ENCODE peak calls at places on chromosomes 7 and 10, in six cellular contexts. J is IMR-90, F is transverse colon, V is HCT116, X is prostate gland, N is endothelial cell of umbilical vein. W is an unnamed sample.

GRCh38 chr7:39493929-39494328 is 72.3 kb upstream of the YAE1 start:
- DNase-seq in J (no peak), F (no peak), V (no peak), X (no peak), N (no peak), W (no peak)

GRCh38 chr7:152492952-152493351 is 57.1 kb upstream of the KMT2C start:
- DNase-seq in J (no peak), F (no peak), V (no peak), X (no peak), N (no peak), W (no peak)

GRCh38 chr7:101231644-101232043 is 6.0 kb downstream of the CLDN15 start:
- DNase-seq in J (no peak), F (no peak), V (no peak), X (no peak), N (peak; percentile 24), W (no peak)

GRCh38 chr7:116582164-116582732 is 57.4 kb downstream of the CAV1 start:
- DNase-seq in J (peak; percentile 74), F (no peak), V (no peak), X (no peak), N (peak; percentile 94), W (no peak)

GRCh38 chr7:45053401-45053800 is 35.4 kb downstream of the NACAD start:
- DNase-seq in J (no peak), F (no peak), V (no peak), X (no peak), N (no peak), W (no peak)

GRCh38 chr7:155230169-155230593 is 67.5 kb upstream of the INSIG1 start:
- DNase-seq in J (peak; percentile 99), F (no peak), V (peak; percentile 96), X (peak; percentile 48), N (no peak), W (no peak)

GRCh38 chr10:63711361-63711760 is 190.2 kb downstream of the REEP3 start:
- DNase-seq in J (no peak), F (no peak), V (no peak), X (peak; percentile 53), N (peak; percentile 59), W (no peak)

GRCh38 chr7:69858471-69858870 is 260.2 kb downstream of the AUTS2 start:
- DNase-seq in J (no peak), F (no peak), V (no peak), X (no peak), N (no peak), W (no peak)

GRCh38 chr7:23469150-23469960 is 936 bp downstream of the IGF2BP3 start:
- DNase-seq in J (no peak), F (no peak), V (no peak), X (no peak), N (peak; percentile 49), W (no peak)

GRCh38 chr7:130490287-130490686 is 1.6 kb upstream of the MEST start:
- DNase-seq in J (no peak), F (no peak), V (no peak), X (no peak), N (peak; percentile 15), W (no peak)

GRCh38 chr7:24945899-24946298 is 34.1 kb downstream of the OSBPL3 start:
- DNase-seq in J (no peak), F (no peak), V (no peak), X (no peak), N (no peak), W (no peak)

GRCh38 chr7:28292826-28293528 is 112.4 kb upstream of the JAZF1 start:
- DNase-seq in J (no peak), F (no peak), V (no peak), X (no peak), N (peak; percentile 4), W (no peak)

GRCh38 chr7:105799677-105800076 is 76.7 kb downstream of the ATXN7L1 start:
- DNase-seq in J (peak; percentile 28), F (no peak), V (no peak), X (no peak), N (no peak), W (no peak)

GRCh38 chr7:80941206-80941758 is 22.4 kb upstream of the SEMA3C start:
- DNase-seq in J (peak; percentile 75), F (no peak), V (no peak), X (no peak), N (no peak), W (no peak)

GRCh38 chr7:7104971-7105370 is 77.4 kb upstream of the C1GALT1 start:
- DNase-seq in J (no peak), F (no peak), V (no peak), X (no peak), N (no peak), W (no peak)

GRCh38 chr7:92557249-92557648 is 28.7 kb downstream of the RBM48 start:
- DNase-seq in J (no peak), F (no peak), V (no peak), X (no peak), N (no peak), W (no peak)

GRCh38 chr7:155733582-155734444 is 78.5 kb downstream of the SHH start:
- DNase-seq in J (no peak), F (no peak), V (no peak), X (no peak), N (no peak), W (no peak)

GRCh38 chr7:155097338-155097737 is 27.2 kb downstream of the HTR5A start:
- DNase-seq in J (no peak), F (no peak), V (no peak), X (no peak), N (no peak), W (no peak)

GRCh38 chr10:23095966-23096813 is 811 bp downstream of the MSRB2 start:
- DNase-seq in J (peak; percentile 58), F (peak; percentile 48), V (no peak), X (peak; percentile 53), N (peak; percentile 59), W (peak; percentile 70)

GRCh38 chr7:69677905-69678793 is 79.9 kb downstream of the AUTS2 start:
- DNase-seq in J (no peak), F (no peak), V (no peak), X (peak; percentile 21), N (no peak), W (no peak)

GRCh38 chr7:25028370-25028971 is 48.5 kb upstream of the OSBPL3 start:
- DNase-seq in J (peak; percentile 96), F (no peak), V (no peak), X (no peak), N (peak; percentile 78), W (no peak)

GRCh38 chr10:77629775-77630565 is 7.6 kb downstream of the KCNMA1 start:
- DNase-seq in J (peak; percentile 36), F (no peak), V (no peak), X (no peak), N (no peak), W (no peak)

GRCh38 chr10:130761896-130762295 is 549.6 kb downstream of the TCERG1L start:
- DNase-seq in J (no peak), F (no peak), V (no peak), X (no peak), N (no peak), W (no peak)

DNA sequence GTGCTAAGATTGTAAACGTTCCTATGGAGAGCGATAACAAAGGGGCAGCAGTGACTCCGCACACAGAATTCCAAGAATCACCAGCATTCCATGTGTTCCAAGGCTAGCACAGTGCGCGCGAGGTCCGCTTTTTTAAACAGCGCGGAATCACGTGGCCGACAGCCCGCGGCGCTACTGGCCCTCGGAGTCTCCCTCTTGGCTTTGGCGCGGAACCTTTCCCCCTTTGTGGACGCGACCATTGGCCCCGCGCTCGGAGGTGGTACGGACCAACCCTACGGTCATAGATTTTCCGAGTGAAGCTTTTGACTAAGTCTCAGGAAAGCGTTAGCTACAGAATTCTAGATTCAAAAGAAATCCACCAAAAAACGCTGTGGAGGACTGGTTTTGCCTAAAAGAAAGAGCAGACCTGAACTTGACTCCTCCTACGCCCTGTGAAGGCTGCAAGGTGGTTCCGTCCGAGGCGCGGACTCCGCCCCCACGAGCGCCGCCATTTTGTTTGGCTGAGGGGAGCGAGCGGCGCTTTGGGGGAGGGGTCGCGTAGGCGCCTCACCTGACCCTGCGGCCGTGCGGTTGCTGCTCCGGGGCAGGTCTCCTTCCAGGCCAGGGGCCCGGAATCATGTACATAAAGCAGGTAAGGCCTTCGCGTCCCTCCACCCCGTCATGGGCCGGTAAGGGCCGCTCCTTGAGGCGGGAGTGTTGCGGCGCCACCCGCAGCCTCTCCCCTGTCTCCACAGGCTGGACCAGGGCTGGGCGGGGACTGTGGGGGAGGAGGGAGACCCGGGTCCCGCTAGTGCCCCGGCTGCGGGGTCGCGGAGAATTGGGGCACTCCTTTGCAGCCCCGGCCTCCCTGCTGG is at the start of gene SMC3:
- DNase-seq in J (peak; percentile 96), F (peak; percentile 91), V (peak; percentile 96), X (peak; percentile 83), N (peak; percentile 96), W (peak; percentile 89)
- TF ChIP-seq POLR2A in J (no peak), F (peak; percentile 52), V (peak; percentile 98), X (peak; percentile 30), N (peak; percentile 61), W (peak; percentile 42)

DNA sequence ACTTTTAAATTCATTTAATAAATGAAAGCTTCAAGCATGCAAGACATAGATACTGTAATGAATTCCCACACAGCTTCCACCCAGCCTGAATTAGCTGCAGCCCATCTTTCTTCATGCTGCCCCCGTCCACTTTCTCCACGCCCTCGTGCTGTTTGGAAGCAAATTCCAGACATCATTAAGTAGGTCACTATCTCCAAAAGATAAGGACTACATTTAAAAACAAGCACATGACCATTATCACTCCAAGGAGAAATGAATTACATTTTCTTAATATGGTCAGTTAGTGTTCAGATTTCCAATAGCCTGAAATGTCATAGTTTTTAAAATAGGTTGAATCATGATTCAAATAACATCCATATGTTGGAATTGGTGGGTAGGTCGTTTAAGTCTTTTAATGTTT is 24.3 kb downstream of the LMTK2 start:
- DNase-seq in J (no peak), F (no peak), V (no peak), X (no peak), N (no peak), W (no peak)
- H3K27ac ChIP-seq in J (no peak overlapping the region), F (peak overlapping the region; percentile 80), V (no peak overlapping the region), X (no peak overlapping the region), N (peak overlapping the region; percentile 64), W (peak overlapping the region; percentile 46)

GRCh38 chr7:151131284-151131621 is 36.2 kb downstream of the GBX1 start:
- DNase-seq in J (no peak), F (no peak), V (no peak), X (no peak), N (no peak), W (no peak)
- TF ChIP-seq POLR2A in J (no peak), F (no peak), V (no peak), X (no peak), N (no peak), W (no peak)

DNA sequence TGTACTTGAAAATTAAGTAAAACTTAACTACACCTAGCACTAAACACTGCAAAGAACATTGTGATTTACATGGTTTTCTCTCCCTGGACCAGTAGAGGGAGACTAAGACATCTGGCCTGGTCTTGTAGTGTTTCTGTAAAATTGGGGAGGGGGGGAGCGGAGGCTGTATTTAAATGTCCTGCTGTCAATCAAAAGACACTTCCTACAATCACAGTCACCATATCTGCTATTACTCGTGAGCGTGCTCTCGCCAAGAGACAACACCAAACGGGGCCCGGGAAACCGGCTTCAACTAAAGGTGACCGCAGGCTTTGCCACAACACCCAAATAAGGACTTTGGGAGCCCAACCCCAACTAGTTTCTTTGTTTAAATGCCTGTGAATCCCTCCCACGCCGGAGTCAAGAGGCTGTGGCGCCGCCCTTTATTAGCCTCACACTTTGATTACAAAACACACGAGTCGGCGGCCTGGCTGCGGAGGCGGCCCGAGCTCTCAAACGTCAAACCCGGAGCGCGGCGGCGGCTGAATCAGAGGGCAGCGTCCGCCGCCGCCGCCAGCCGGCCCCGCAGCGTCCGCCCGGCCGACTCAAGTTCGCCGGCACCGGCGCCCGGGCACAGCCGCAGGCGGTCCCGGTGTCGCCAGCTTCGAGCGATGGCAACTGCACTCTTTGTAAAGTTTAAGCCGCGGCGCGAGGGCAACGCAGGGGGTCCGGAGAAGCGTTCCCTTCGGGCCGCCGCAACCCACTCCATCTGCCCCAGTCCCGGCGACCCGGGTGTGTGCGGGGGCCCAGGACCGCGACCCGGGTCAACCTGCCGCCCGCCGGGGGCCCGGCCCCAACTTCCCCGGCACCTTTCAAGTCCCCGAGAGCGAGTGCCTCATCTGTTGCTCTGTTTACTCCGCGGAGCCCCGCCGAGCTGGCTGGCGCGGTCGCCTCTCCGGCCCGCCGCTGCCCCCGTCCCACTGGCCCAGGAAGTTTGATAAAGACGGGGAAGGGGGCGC is 1.3 kb downstream of the KDM7A start:
- DNase-seq in J (peak; percentile 92), F (peak; percentile 92), V (peak; percentile 91), X (peak; percentile 93), N (peak; percentile 95), W (peak; percentile 93)
- H3K27ac ChIP-seq in J (peak overlapping the region; percentile 83), F (peak overlapping the region; percentile 99), V (peak overlapping the region; percentile 78), X (peak overlapping the region; percentile 99), N (peak overlapping the region; percentile 79), W (peak overlapping the region; percentile 93)

W was measured in uterus.